ENCODE peak calls at places on chromosomes 4 and X, in five cellular contexts. J is AG09319; G is HepG2; S is KBM-7; M is stimulated activated CD8-positive, alpha-beta memory T cell treated with anti-CD3 and anti-CD28 coated beads, Interleukin-7, amount 100 ng/mL, for 1 hour. F is an unnamed sample.

GRCh38 chr4:82934441-82934840 is 33.9 kb downstream of the THAP9 start:
- DNase-seq in J (no peak), G (no peak), S (no peak), M (no peak), F (no peak)

GRCh38 chr4:182688081-182688480 is 229.1 kb downstream of the DCTD start:
- DNase-seq in J (no peak), G (no peak), S (no peak), M (no peak), F (no peak)

GRCh38 chrX:53281321-53281822 is at the start of gene IQSEC2:
- DNase-seq in J (peak; percentile 52), G (no peak), S (peak; percentile 88), M (no peak), F (no peak)

GRCh38 chrX:318739-319578 is at the start of gene GTPBP6:
- DNase-seq in J (peak; percentile 99), G (peak; percentile 98), S (peak; percentile 100), M (peak; percentile 97), F (peak; percentile 28)

GRCh38 chrX:100643943-100644587 is at the start of gene SRPX2:
- DNase-seq in J (peak; percentile 54), G (no peak), S (peak; percentile 11), M (no peak), F (no peak)

GRCh38 chr4:185721949-185722316 is 90.1 kb downstream of the SORBS2 start:
- DNase-seq in J (no peak), G (peak; percentile 77), S (no peak), M (no peak), F (no peak)

GRCh38 chrX:16187024-16187698 is 19.9 kb downstream of the MAGEB17 start:
- DNase-seq in J (no peak), G (no peak), S (no peak), M (no peak), F (no peak)

GRCh38 chrX:38811515-38812239 is 10.4 kb downstream of the MID1IP1 start:
- DNase-seq in J (no peak), G (no peak), S (peak; percentile 26), M (no peak), F (no peak)

GRCh38 chrX:41558531-41558930 is 111.4 kb downstream of the NYX start:
- DNase-seq in J (no peak), G (no peak), S (peak; percentile 66), M (no peak), F (no peak)

GRCh38 chr4:26372525-26373172 is 51.8 kb downstream of the RBPJ start:
- DNase-seq in J (no peak), G (peak; percentile 90), S (peak; percentile 83), M (peak; percentile 0), F (no peak)

GRCh38 chr4:184011810-184012209 is 106.7 kb downstream of the STOX2 start:
- DNase-seq in J (no peak), G (no peak), S (peak; percentile 38), M (no peak), F (no peak)

GRCh38 chrX:41923925-41924693 is 755 bp upstream of the CASK start:
- DNase-seq in J (no peak), G (no peak), S (peak; percentile 44), M (no peak), F (no peak)

GRCh38 chrX:68710870-68711576 is 63.6 kb downstream of the STARD8 start:
- DNase-seq in J (peak; percentile 12), G (peak; percentile 40), S (peak; percentile 57), M (no peak), F (no peak)

GRCh38 chr4:98746530-98746929 is 88.1 kb upstream of the TSPAN5 start:
- DNase-seq in J (no peak), G (no peak), S (no peak), M (no peak), F (no peak)

GRCh38 chrX:8033175-8033574 is 106.0 kb upstream of the PNPLA4 start:
- DNase-seq in J (no peak), G (no peak), S (no peak), M (no peak), F (no peak)

GRCh38 chrX:68462653-68463052 is 29.4 kb upstream of the OPHN1 start:
- DNase-seq in J (peak; percentile 7), G (no peak), S (peak; percentile 83), M (no peak), F (no peak)

GRCh38 chrX:69146739-69147138 is 18.5 kb downstream of the PJA1 start:
- DNase-seq in J (no peak), G (no peak), S (no peak), M (no peak), F (no peak)

GRCh38 chrX:130120746-130121504 is 10.6 kb upstream of the ELF4 start:
- DNase-seq in J (no peak), G (peak; percentile 33), S (peak; percentile 95), M (peak; percentile 37), F (peak; percentile 65)

GRCh38 chr4:185799442-185799841 is 12.6 kb downstream of the SORBS2 start:
- DNase-seq in J (no peak), G (no peak), S (no peak), M (no peak), F (no peak)

GRCh38 chrX:82973641-82974040 is 534.4 kb upstream of the POU3F4 start:
- DNase-seq in J (no peak), G (no peak), S (no peak), M (no peak), F (no peak)

GRCh38 chrX:112840382-112841113 is at the start of gene AMOT:
- DNase-seq in J (no peak), G (peak; percentile 1), S (peak; percentile 93), M (peak; percentile 29), F (no peak)

GRCh38 chrX:20313889-20314288 is 47.2 kb upstream of the RPS6KA3 start:
- DNase-seq in J (no peak), G (no peak), S (peak; percentile 87), M (no peak), F (no peak)

GRCh38 chrX:68895339-68896250 is 66.8 kb downstream of the EFNB1 start:
- DNase-seq in J (no peak), G (peak; percentile 3), S (no peak), M (no peak), F (no peak)